ENCODE peak calls at places on chromosome 14, in five cellular contexts. O is CD4-positive, alpha-beta T cell; F is PC-3; J is uterus; M is MM.1S. U is an unnamed sample.

GRCh38 chr14:36791402-36791801 is 129.7 kb downstream of the PAX9 start:
- DNase-seq in O (no peak), F (no peak), J (no peak), M (no peak), U (no peak)

GRCh38 chr14:100049220-100049619 is 16.0 kb upstream of the EVL start:
- DNase-seq in O (no peak), F (no peak), J (peak), M (no peak), U (no peak)

GRCh38 chr14:77498120-77498979 is at the start of gene ISM2:
- DNase-seq in O (peak), F (peak), J (peak), M (peak), U (no peak)

GRCh38 chr14:92408186-92408585 is 85.2 kb downstream of the SLC24A4 start:
- DNase-seq in O (no peak), F (peak), J (no peak), M (no peak), U (peak)

GRCh38 chr14:49052516-49052915 is 533.7 kb downstream of the RPS29 start:
- DNase-seq in O (no peak), F (no peak), J (no peak), M (no peak), U (no peak)

GRCh38 chr14:74612346-74613021 is 447 bp upstream of the LTBP2 start:
- DNase-seq in O (peak), F (peak), J (peak), M (peak), U (peak)

GRCh38 chr14:104461676-104462443 is 117.7 kb upstream of the C14orf180 start:
- DNase-seq in O (no peak), F (no peak), J (no peak), M (no peak), U (no peak)

GRCh38 chr14:32692441-32692840 is 246.2 kb upstream of the NPAS3 start:
- DNase-seq in O (no peak), F (no peak), J (no peak), M (no peak), U (no peak)

GRCh38 chr14:74488788-74489397 is 4.2 kb downstream of the NPC2 start:
- DNase-seq in O (no peak), F (peak), J (no peak), M (peak), U (peak)

GRCh38 chr14:74979442-74980397 is 23.0 kb upstream of the EIF2B2 start:
- DNase-seq in O (no peak), F (peak), J (no peak), M (no peak), U (peak)

GRCh38 chr14:59852350-59852749 is 18.2 kb downstream of the RTN1 start:
- DNase-seq in O (no peak), F (peak), J (no peak), M (no peak), U (no peak)

GRCh38 chr14:96307434-96307833 is 51.4 kb downstream of the BDKRB1 start:
- DNase-seq in O (no peak), F (peak), J (no peak), M (no peak), U (no peak)

GRCh38 chr14:25381498-25381897 is 331.6 kb upstream of the STXBP6 start:
- DNase-seq in O (no peak), F (peak), J (no peak), M (no peak), U (no peak)
- TF ChIP-seq CTCF in O (no peak), F (peak), J (no peak), M (peak), U (peak)

GRCh38 chr14:35285168-35285990 is 6.8 kb upstream of the PSMA6 start:
- DNase-seq in O (no peak), F (peak), J (no peak), M (peak), U (peak)
- H3K27ac ChIP-seq in O (peak), F (no peak), J (no peak), M (peak), U (no peak)

GRCh38 chr14:30748343-30748742 is 126.0 kb upstream of the COCH start:
- DNase-seq in O (no peak), F (no peak), J (no peak), M (no peak), U (no peak)

GRCh38 chr14:30756594-30756993 is 117.8 kb upstream of the COCH start:
- DNase-seq in O (no peak), F (no peak), J (no peak), M (no peak), U (no peak)

GRCh38 chr14:30754778-30755177 is 119.6 kb upstream of the COCH start:
- DNase-seq in O (no peak), F (no peak), J (no peak), M (no peak), U (no peak)

GRCh38 chr14:30753452-30753851 is 120.9 kb upstream of the COCH start:
- DNase-seq in O (no peak), F (no peak), J (no peak), M (no peak), U (no peak)

DNA sequence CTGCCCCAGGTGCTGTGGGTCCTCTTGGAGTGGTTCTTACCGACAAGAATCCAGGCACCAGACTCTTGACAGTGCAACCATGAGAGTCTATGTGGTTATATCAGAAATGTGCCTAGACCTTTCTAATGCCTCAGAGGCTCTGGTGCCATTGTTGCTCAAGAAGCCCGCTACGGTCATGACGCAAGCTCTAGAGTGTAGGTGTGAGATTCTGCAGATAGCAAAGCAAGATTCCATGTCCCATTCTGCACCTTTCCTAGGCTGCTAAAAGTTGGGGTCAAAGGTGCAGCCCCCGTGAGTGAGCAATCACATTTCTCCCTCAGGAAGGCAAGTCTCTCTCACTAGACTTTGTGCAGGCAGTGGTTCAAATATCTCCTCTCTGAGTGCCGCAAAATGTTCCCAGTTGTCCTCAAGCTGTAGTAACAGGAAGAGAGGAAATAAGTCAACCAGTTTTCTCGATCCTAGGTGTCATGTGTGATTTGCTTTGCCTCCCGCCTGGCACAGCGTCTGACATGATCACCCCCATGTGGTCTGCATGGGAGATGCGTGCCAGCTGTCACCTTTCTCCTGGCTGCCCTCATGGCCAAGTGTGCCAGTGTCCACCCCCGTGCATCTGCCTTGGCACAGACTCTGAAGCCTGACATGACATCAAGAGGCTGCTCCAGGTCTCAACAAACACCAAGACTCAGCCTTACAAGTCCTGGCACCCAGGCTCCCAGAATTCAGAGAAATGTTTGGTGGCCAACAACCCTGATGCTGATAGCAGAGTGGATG is 122.5 kb upstream of the COCH start:
- DNase-seq in O (no peak), F (no peak), J (no peak), M (no peak), U (no peak)
- TF ChIP-seq CTCF in O (no peak), F (peak), J (no peak), M (no peak), U (no peak)

GRCh38 chr14:90498198-90498597 is 101.4 kb downstream of the CALM1 start:
- DNase-seq in O (no peak), F (no peak), J (no peak), M (no peak), U (no peak)
- H3K27ac ChIP-seq in O (no peak), F (no peak), J (no peak), M (no peak), U (no peak)

DNA sequence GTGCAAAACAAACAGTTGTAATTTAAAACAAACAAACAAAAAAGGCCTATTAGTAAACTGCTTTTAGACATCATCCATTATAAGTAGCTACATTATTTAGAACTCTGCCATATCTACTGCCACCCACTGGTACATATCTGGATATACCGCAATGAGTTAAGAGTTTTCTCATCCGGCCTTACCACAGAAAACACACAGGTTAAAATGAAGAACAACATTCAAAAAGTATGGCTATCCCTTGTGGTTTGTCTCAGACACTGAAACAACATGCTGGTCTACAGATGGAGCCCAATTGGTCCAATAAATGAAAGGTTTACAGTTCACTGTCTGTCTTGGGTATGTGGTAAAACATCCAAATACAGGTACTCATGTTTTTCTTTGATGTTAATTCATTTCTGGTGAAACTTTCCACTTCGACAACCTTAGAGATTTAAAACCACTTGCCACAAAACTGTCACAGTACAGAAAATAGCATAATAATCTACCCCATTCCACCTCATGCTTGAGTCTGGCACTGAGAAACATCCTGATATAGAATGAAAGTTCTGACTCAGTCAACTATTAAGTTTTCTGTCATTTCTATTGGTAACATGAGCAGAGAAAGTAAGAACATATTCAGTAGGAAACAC is 354.3 kb downstream of the CEP128 start:
- DNase-seq in O (no peak), F (peak), J (no peak), M (no peak), U (no peak)
- TF ChIP-seq CTCF in O (no peak), F (peak), J (no peak), M (peak), U (peak)

GRCh38 chr14:89958966-89959365 is 3.2 kb downstream of the TDP1 start:
- DNase-seq in O (no peak), F (no peak), J (no peak), M (no peak), U (no peak)
- H3K27ac ChIP-seq in O (no peak), F (no peak), J (no peak), M (peak), U (no peak)

DNA sequence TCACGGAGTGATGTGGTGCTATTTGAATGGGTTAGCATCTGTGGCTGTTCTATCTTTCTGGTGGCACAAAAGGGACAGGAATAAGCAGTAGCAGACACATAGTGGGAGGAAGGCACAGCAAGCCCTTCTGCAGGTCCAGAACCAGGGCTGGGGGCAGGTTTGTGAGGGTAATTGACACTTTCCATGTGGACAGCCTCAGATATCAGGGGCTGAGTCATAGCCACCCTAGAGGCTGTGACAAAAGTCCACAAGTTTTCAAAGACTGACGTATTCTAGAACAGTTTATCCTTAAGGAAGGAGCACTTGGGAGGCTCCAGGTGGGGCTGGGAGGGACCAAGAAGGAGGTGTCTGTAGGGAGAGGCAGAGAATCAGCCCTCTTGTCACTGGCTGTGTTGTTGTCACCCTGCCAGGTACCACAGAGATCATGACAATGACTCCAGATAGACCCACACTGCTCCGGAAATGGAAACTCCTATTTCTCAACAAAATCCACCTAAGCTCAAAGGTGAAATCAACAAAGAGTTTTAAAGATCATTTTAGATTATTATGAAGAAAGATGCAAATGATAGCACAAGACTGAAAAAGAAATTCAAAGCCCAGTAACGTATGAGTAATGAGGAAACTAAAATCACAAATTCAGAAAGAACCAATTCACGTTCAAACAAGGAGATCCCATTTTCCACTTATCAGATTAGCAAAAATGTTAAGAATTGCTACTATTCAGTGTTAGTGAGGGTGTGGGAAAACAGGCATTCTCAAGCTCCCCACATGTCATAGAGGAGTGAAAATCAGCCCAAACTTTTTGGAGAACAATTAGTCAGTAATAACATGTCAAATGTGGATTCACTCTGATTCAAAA is 48.3 kb downstream of the NFKBIA start:
- DNase-seq in O (no peak), F (peak), J (no peak), M (no peak), U (no peak)
- TF ChIP-seq CTCF in O (no peak), F (no peak), J (no peak), M (no peak), U (no peak)

GRCh38 chr14:94059998-94060397 is 21.0 kb downstream of the DDX24 start:
- DNase-seq in O (no peak), F (no peak), J (no peak), M (no peak), U (no peak)
- H3K27ac ChIP-seq in O (no peak), F (no peak), J (no peak), M (no peak), U (no peak)

DNA sequence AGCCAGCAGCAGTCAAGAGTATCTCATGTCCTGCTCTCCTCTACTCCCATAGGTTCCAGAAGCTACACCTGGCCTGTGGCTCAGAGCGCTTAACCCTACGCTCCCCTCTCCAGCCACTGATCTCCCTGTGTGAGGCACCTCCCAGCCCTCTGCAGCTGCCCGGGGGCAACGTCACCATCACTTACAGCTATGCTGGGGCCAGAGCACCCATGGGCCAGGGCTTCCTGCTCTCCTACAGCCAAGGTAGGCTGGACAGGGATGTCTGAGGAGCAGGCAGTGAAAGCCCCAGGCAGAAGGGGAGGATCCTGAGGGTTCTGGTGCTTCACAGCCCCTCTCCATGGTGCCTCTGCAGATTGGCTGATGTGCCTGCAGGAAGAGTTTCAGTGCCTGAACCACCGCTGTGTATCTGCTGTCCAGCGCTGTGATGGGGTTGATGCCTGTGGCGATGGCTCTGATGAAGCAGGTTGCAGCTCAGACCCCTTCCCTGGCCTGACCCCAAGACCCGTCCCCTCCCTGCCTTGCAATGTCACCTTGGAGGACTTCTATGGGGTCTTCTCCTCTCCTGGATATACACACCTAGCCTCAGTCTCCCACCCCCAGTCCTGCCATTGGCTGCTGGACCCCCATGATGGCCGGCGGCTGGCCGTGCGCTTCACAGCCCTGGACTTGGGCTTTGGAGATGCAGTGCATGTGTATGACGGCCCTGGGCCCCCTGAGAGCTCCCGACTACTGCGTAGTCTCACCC is 3.6 kb downstream of the LRP10 start:
- DNase-seq in O (no peak), F (no peak), J (no peak), M (no peak), U (no peak)
- TF ChIP-seq CTCF in O (no peak), F (no peak), J (no peak), M (no peak), U (no peak)

DNA sequence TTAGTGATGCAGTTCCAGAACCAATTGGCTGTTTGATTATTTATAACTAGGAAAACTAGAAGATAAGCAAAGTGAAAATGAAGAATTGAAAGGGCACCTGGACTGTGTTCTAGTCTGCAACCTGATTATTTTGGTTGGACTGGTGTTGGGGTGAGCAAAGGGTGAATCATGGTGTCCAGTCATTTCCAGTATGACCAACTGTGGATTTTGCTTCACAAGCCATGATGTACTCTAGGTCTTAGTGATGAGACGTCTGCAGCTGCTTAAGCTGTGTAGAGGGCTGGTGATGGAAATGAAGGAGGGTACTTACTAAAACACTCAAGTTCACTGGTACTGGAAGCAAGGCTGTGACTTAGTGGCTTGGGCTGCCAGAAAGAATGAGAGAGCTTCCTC is 193.2 kb upstream of the FRMD6 start:
- DNase-seq in O (no peak), F (peak), J (no peak), M (no peak), U (peak)
- H3K27ac ChIP-seq in O (no peak), F (peak), J (no peak), M (no peak), U (no peak)

U was measured in foreskin keratinocyte.